ENCODE peak calls at places on chromosomes 5 and 9, in five cellular contexts. P is AG08396; H is activated naive CD8-positive, alpha-beta T cell treated with anti-CD3 and anti-CD28 coated beads, Interleukin-2, amount 50 U/mL, for 16 hours; G is germinal center; S is activated naive CD4-positive, alpha-beta T cell. O is an unnamed sample.

GRCh38 chr9:12740845-12741244 is 34.0 kb upstream of the LURAP1L start:
- DNase-seq in P (no peak), H (no peak), G (no peak), S (no peak), O (no peak)

GRCh38 chr5:10441992-10442435 is 335 bp downstream of the ROPN1L start:
- DNase-seq in P (peak; percentile 68), H (no peak), G (no peak), S (no peak), O (no peak)

GRCh38 chr9:99563364-99563763 is 258.3 kb upstream of the NR4A3 start:
- DNase-seq in P (no peak), H (no peak), G (no peak), S (no peak), O (no peak)

GRCh38 chr9:73143606-73144328 is 7.9 kb upstream of the ANXA1 start:
- DNase-seq in P (peak; percentile 32), H (no peak), G (no peak), S (no peak), O (peak; percentile 69)

GRCh38 chr5:171968512-171968911 is 37.9 kb downstream of the FBXW11 start:
- DNase-seq in P (no peak), H (no peak), G (no peak), S (no peak), O (no peak)

GRCh38 chr5:172119921-172120688 is 67.9 kb downstream of the STK10 start:
- DNase-seq in P (no peak), H (no peak), G (no peak), S (no peak), O (no peak)

GRCh38 chr9:135606885-135607259 is 32.5 kb downstream of the GLT6D1 start:
- DNase-seq in P (no peak), H (no peak), G (no peak), S (no peak), O (no peak)

GRCh38 chr9:91660295-91660589 is 236.6 kb upstream of the NFIL3 start:
- DNase-seq in P (no peak), H (no peak), G (no peak), S (no peak), O (no peak)

GRCh38 chr9:74760031-74760700 is 127.6 kb downstream of the TRPM6 start:
- DNase-seq in P (peak; percentile 20), H (no peak), G (no peak), S (no peak), O (peak; percentile 97)

GRCh38 chr5:120396186-120396585 is 67.9 kb upstream of the PRR16 start:
- DNase-seq in P (no peak), H (no peak), G (no peak), S (no peak), O (no peak)